ENCODE peak calls at places on chromosomes 11 and 22, in ten cellular contexts. N is glomerular endothelial cell; V is COR-L47; Z is amniotic epithelial cell; S is GM12891; I is astrocyte of the spinal cord; L is NCI-H460; T is nucleus accumbens; W is CD4-positive, alpha-beta T cell; P is hypothalamus. M is an unnamed sample.

GRCh38 chr11:11626128-11626527 is 4.3 kb upstream of the GALNT18 start:
- DNase-seq in P (no peak), N (no peak), I (no peak), L (no peak), V (no peak), T (no peak), W (no peak), Z (no peak), S (no peak), M (no peak)

GRCh38 chr11:48101958-48102357 is 114.7 kb upstream of the OR4B1 start:
- DNase-seq in W (no peak), T (no peak), V (no peak), I (no peak), Z (no peak), S (no peak), P (no peak), L (no peak), N (no peak), M (no peak)

GRCh38 chr22:38924197-38924952 is 33.0 kb upstream of the APOBEC3A start:
- DNase-seq in Z (peak), W (no peak), I (peak), P (no peak), S (no peak), V (peak), L (peak), T (no peak), N (peak), M (no peak)

GRCh38 chr22:31818481-31819392 is 64.9 kb downstream of the DEPDC5 start:
- DNase-seq in S (no peak), V (no peak), L (no peak), P (no peak), I (peak), W (no peak), T (no peak), N (no peak), Z (peak), M (no peak)

GRCh38 chr11:59207988-59208432 is 4.7 kb downstream of the MPEG1 start:
- DNase-seq in V (no peak), P (no peak), N (no peak), I (peak), W (no peak), T (no peak), L (peak), S (no peak), Z (peak), M (peak)

GRCh38 chr11:44950625-44951472 is at the start of gene TP53I11:
- DNase-seq in Z (peak), V (peak), T (no peak), L (no peak), W (peak), I (no peak), N (no peak), S (peak), P (peak), M (no peak)

GRCh38 chr11:117396970-117397369 is 69.3 kb downstream of the CEP164 start:
- DNase-seq in I (no peak), Z (no peak), V (no peak), W (no peak), N (no peak), P (no peak), L (no peak), S (no peak), T (no peak), M (no peak)

GRCh38 chr11:44244649-44245308 is 65.2 kb downstream of the ALX4 start:
- DNase-seq in P (no peak), W (no peak), V (no peak), L (no peak), N (peak), Z (peak), I (peak), T (no peak), S (no peak), M (no peak)

GRCh38 chr11:96337541-96338530 is 5.2 kb downstream of the MAML2 start:
- DNase-seq in Z (peak), P (peak), N (no peak), T (no peak), I (peak), S (no peak), W (peak), V (no peak), L (no peak), M (no peak)

GRCh38 chr22:38214248-38215056 is 12.7 kb downstream of the MAFF start:
- DNase-seq in L (no peak), N (no peak), Z (peak), W (peak), T (no peak), V (no peak), P (peak), S (peak), I (peak), M (peak)

GRCh38 chr22:25566812-25567211 is 2.3 kb downstream of the GRK3 start:
- DNase-seq in S (no peak), T (no peak), Z (no peak), W (no peak), P (no peak), I (no peak), V (no peak), N (no peak), L (no peak), M (no peak)